ENCODE peak calls at places on chromosomes 16 and 17, in eight cellular contexts. K is left kidney; L is mucosa of descending colon; Q is T-helper 1 cell; B is HT-29; I is stimulated activated CD4-positive, alpha-beta T cell treated with anti-CD3 and anti-CD28 coated beads, Interleukin-1b, Interleukin-23, amount 100 ng/mL, for 1 hour; D is nephron progenitor cell; O is NCI-H2081. S is an unnamed sample.

GRCh38 chr17:6539871-6540270 is 16.5 kb downstream of the PITPNM3 start:
- DNase-seq in K (no peak), L (no peak), Q (no peak), B (no peak), I (no peak), D (no peak), O (no peak), S (no peak)

GRCh38 chr17:8312251-8312650 is 2.2 kb downstream of the ARHGEF15 start:
- DNase-seq in K (no peak), L (no peak), Q (no peak), B (no peak), I (no peak), D (no peak), O (no peak), S (no peak)

GRCh38 chr17:55549140-55549539 is 37.9 kb upstream of the SMIM36 start:
- DNase-seq in K (no peak), L (no peak), Q (no peak), B (peak), I (no peak), D (no peak), O (no peak), S (no peak)

GRCh38 chr16:20072524-20073202 is 1.0 kb downstream of the GPR139 start:
- DNase-seq in K (no peak), L (no peak), Q (no peak), B (no peak), I (no peak), D (no peak), O (no peak), S (no peak)

GRCh38 chr17:75652934-75653549 is 13.9 kb downstream of the RECQL5 start:
- DNase-seq in K (peak), L (peak), Q (no peak), B (no peak), I (no peak), D (peak), O (peak), S (peak)

GRCh38 chr16:19384656-19385055 is 33.0 kb upstream of the TMC5 start:
- DNase-seq in K (no peak), L (peak), Q (no peak), B (peak), I (no peak), D (no peak), O (peak), S (no peak)

GRCh38 chr17:61400058-61400785 is 579 bp downstream of the TBX2 start:
- DNase-seq in K (no peak), L (peak), Q (no peak), B (no peak), I (no peak), D (no peak), O (no peak), S (peak)

GRCh38 chr16:16009396-16009795 is 60.0 kb downstream of the ABCC1 start:
- DNase-seq in K (peak), L (no peak), Q (no peak), B (no peak), I (no peak), D (no peak), O (no peak), S (no peak)

GRCh38 chr17:14310101-14310500 is 9.2 kb downstream of the HS3ST3B1 start:
- DNase-seq in K (no peak), L (no peak), Q (no peak), B (no peak), I (no peak), D (no peak), O (no peak), S (no peak)

GRCh38 chr17:40023590-40024292 is 8.5 kb downstream of the CSF3 start:
- DNase-seq in K (peak), L (peak), Q (no peak), B (peak), I (no peak), D (no peak), O (peak), S (peak)

GRCh38 chr16:24844101-24845030 is 1.4 kb upstream of the SLC5A11 start:
- DNase-seq in K (no peak), L (no peak), Q (no peak), B (peak), I (no peak), D (no peak), O (no peak), S (peak)

GRCh38 chr16:80337786-80338185 is 203.0 kb upstream of the DYNLRB2 start:
- DNase-seq in K (no peak), L (no peak), Q (no peak), B (no peak), I (no peak), D (no peak), O (no peak), S (no peak)

GRCh38 chr16:57235128-57236092 is 9.6 kb upstream of the ARL2BP start:
- DNase-seq in K (no peak), L (no peak), Q (no peak), B (no peak), I (no peak), D (no peak), O (peak), S (peak)

GRCh38 chr16:12087901-12088364 is 111.4 kb downstream of the SNX29 start:
- DNase-seq in K (peak), L (no peak), Q (no peak), B (peak), I (no peak), D (no peak), O (no peak), S (no peak)

GRCh38 chr16:86824751-86825310 is 246.5 kb downstream of the FOXL1 start:
- DNase-seq in K (peak), L (no peak), Q (no peak), B (no peak), I (no peak), D (peak), O (no peak), S (peak)

GRCh38 chr17:79955961-79956735 is 79.5 kb downstream of the TBC1D16 start:
- DNase-seq in K (no peak), L (no peak), Q (no peak), B (no peak), I (no peak), D (no peak), O (no peak), S (no peak)

GRCh38 chr16:56807011-56807675 is 57.9 kb upstream of the SLC12A3 start:
- DNase-seq in K (no peak), L (no peak), Q (no peak), B (peak), I (no peak), D (no peak), O (no peak), S (peak)

GRCh38 chr16:27960619-27961295 is 102.8 kb downstream of the GSG1L start:
- DNase-seq in K (no peak), L (no peak), Q (no peak), B (no peak), I (no peak), D (no peak), O (no peak), S (no peak)

GRCh38 chr16:22151599-22151998 is 10.7 kb upstream of the SDR42E2 start:
- DNase-seq in K (no peak), L (no peak), Q (no peak), B (no peak), I (no peak), D (no peak), O (no peak), S (no peak)

GRCh38 chr17:56047321-56047720 is 106.0 kb upstream of the ANKFN1 start:
- DNase-seq in K (peak), L (no peak), Q (no peak), B (no peak), I (no peak), D (peak), O (no peak), S (no peak)

GRCh38 chr16:64292953-64293352 is 828.9 kb downstream of the CDH11 start:
- DNase-seq in K (no peak), L (no peak), Q (no peak), B (no peak), I (no peak), D (no peak), O (no peak), S (no peak)

GRCh38 chr16:86375370-86375769 is 135.0 kb upstream of the FOXF1 start:
- DNase-seq in K (no peak), L (no peak), Q (no peak), B (no peak), I (no peak), D (no peak), O (no peak), S (peak)

GRCh38 chr16:84024854-84025253 is 17.7 kb downstream of the SLC38A8 start:
- DNase-seq in K (no peak), L (no peak), Q (no peak), B (peak), I (no peak), D (no peak), O (no peak), S (peak)